ENCODE peak calls at places on chromosomes 5 and 9, in four cellular contexts. B is uterus, R is A549, Z is H7. C is an unnamed sample.

GRCh38 chr5:72294473-72294872 is 25.6 kb downstream of the MRPS27 start:
- DNase-seq in R (no peak), B (no peak), Z (no peak), C (no peak)

GRCh38 chr9:86534572-86535258 is 180.5 kb upstream of the TUT7 start:
- DNase-seq in Z (no peak), B (no peak), R (no peak), C (no peak)

GRCh38 chr5:115543931-115544370 is 624 bp downstream of the FEM1C start:
- DNase-seq in Z (no peak), B (peak; percentile 43), R (peak; percentile 23), C (no peak)

GRCh38 chr9:12815895-12816294 is 41.1 kb downstream of the LURAP1L start:
- DNase-seq in B (no peak), R (peak; percentile 31), Z (no peak), C (no peak)

GRCh38 chr5:162068412-162068811 is 839 bp downstream of the GABRG2 start:
- DNase-seq in R (peak; percentile 14), Z (peak; percentile 55), B (no peak), C (peak; percentile 21)

GRCh38 chr5:33115467-33115866 is 325.3 kb upstream of the TARS1 start:
- DNase-seq in B (no peak), R (no peak), Z (no peak), C (no peak)

GRCh38 chr9:69573666-69574456 is 98.3 kb downstream of the APBA1 start:
- DNase-seq in B (no peak), Z (no peak), R (no peak), C (no peak)

GRCh38 chr5:73901455-73901854 is 275.5 kb downstream of the ARHGEF28 start:
- DNase-seq in Z (peak; percentile 57), B (no peak), R (peak; percentile 21), C (no peak)

GRCh38 chr9:4117835-4118610 is 181.8 kb downstream of the GLIS3 start:
- DNase-seq in Z (peak; percentile 61), B (no peak), R (peak; percentile 31), C (no peak)

GRCh38 chr5:176364765-176365662 is at the start of gene ARL10:
- DNase-seq in R (no peak), Z (peak; percentile 85), B (peak; percentile 40), C (peak; percentile 63)

GRCh38 chr5:134162592-134162991 is 14.2 kb downstream of the SKP1 start:
- DNase-seq in R (no peak), B (no peak), Z (no peak), C (no peak)

GRCh38 chr5:36724429-36725332 is 118.3 kb downstream of the SLC1A3 start:
- DNase-seq in R (peak; percentile 37), Z (peak; percentile 65), B (no peak), C (no peak)

GRCh38 chr9:34254141-34254913 is 74.7 kb downstream of the KIF24 start:
- DNase-seq in B (peak; percentile 51), Z (no peak), R (peak; percentile 59), C (no peak)

GRCh38 chr9:34124103-34124502 is 2.4 kb downstream of the DCAF12 start:
- DNase-seq in B (no peak), Z (no peak), R (no peak), C (no peak)

GRCh38 chr5:37738057-37738691 is 101.7 kb downstream of the GDNF start:
- DNase-seq in R (no peak), Z (no peak), B (no peak), C (no peak)

GRCh38 chr9:113597390-113598241 is 134.1 kb downstream of the RGS3 start:
- DNase-seq in Z (no peak), R (no peak), B (no peak), C (no peak)

GRCh38 chr9:123912167-123912897 is 17.6 kb downstream of the DENND1A start:
- DNase-seq in Z (peak; percentile 41), R (no peak), B (no peak), C (no peak)

GRCh38 chr5:168528521-168529360 is at the start of gene FBLL1:
- DNase-seq in R (no peak), B (no peak), Z (peak; percentile 88), C (peak; percentile 26)

GRCh38 chr9:116558035-116558434 is 129.1 kb upstream of the TRIM32 start:
- DNase-seq in Z (no peak), R (no peak), B (no peak), C (no peak)

GRCh38 chr9:20640331-20641187 is 18.3 kb upstream of the MLLT3 start:
- DNase-seq in Z (no peak), R (no peak), B (no peak), C (peak; percentile 68)

GRCh38 chr5:27962201-27962600 is 923.8 kb upstream of the CDH9 start:
- DNase-seq in R (no peak), Z (no peak), B (no peak), C (no peak)

GRCh38 chr5:179839328-179840256 is 18.9 kb downstream of the SQSTM1 start:
- DNase-seq in Z (no peak), B (no peak), R (peak; percentile 68), C (no peak)

GRCh38 chr5:8093669-8094068 is 224.7 kb downstream of the MTRR start:
- DNase-seq in R (no peak), B (no peak), Z (no peak), C (no peak)

GRCh38 chr9:129556576-129557191 is 64.2 kb downstream of the C9orf50 start:
- DNase-seq in R (no peak), B (no peak), Z (peak; percentile 52), C (no peak)

GRCh38 chr5:2899311-2899710 is 147.8 kb upstream of the IRX2 start:
- DNase-seq in R (no peak), Z (no peak), B (no peak), C (no peak)

GRCh38 chr5:128378196-128378595 is 159.8 kb downstream of the FBN2 start:
- DNase-seq in R (no peak), B (no peak), Z (no peak), C (no peak)

GRCh38 chr9:119088002-119088401 is 281.2 kb downstream of the BRINP1 start:
- DNase-seq in Z (no peak), B (no peak), R (no peak), C (no peak)

GRCh38 chr9:104608336-104608735 is 2.9 kb upstream of the OR13C2 start:
- DNase-seq in R (no peak), Z (no peak), B (no peak), C (no peak)

GRCh38 chr9:38008168-38009034 is 60.6 kb downstream of the SHB start:
- DNase-seq in R (peak; percentile 84), B (no peak), Z (peak; percentile 75), C (no peak)

GRCh38 chr9:108269421-108269820 is 586.4 kb downstream of the ACTL7B start:
- DNase-seq in R (no peak), Z (no peak), B (no peak), C (no peak)

GRCh38 chr5:78544531-78545200 is 103.9 kb downstream of the LHFPL2 start:
- DNase-seq in Z (no peak), B (peak; percentile 57), R (no peak), C (no peak)

GRCh38 chr5:89513299-89514044 is 630.5 kb upstream of the MEF2C start:
- DNase-seq in R (no peak), Z (no peak), B (no peak), C (no peak)

GRCh38 chr5:112822456-112822855 is 38.6 kb upstream of the SRP19 start:
- DNase-seq in R (no peak), Z (no peak), B (no peak), C (no peak)

GRCh38 chr5:56640763-56641406 is 174.5 kb upstream of the MAP3K1 start:
- DNase-seq in Z (no peak), R (no peak), B (no peak), C (no peak)

GRCh38 chr5:179258001-179258921 is 87.0 kb downstream of the ADAMTS2 start:
- DNase-seq in Z (peak; percentile 53), R (no peak), B (peak; percentile 16), C (no peak)

GRCh38 chr9:78314953-78315870 is 18.3 kb downstream of the PSAT1 start:
- DNase-seq in Z (no peak), B (no peak), R (no peak), C (peak; percentile 54)

GRCh38 chr9:7336356-7337075 is 463.1 kb downstream of the DMAC1 start:
- DNase-seq in R (peak; percentile 20), Z (no peak), B (no peak), C (no peak)

GRCh38 chr5:126355940-126356339 is 67.3 kb upstream of the GRAMD2B start:
- DNase-seq in R (no peak), B (no peak), Z (no peak), C (no peak)

GRCh38 chr5:126357585-126358342 is 65.4 kb upstream of the GRAMD2B start:
- DNase-seq in B (no peak), R (no peak), Z (no peak), C (no peak)

GRCh38 chr5:126354857-126355731 is 68.1 kb upstream of the GRAMD2B start:
- DNase-seq in B (no peak), R (no peak), Z (no peak), C (no peak)

GRCh38 chr5:126351138-126351537 is 72.1 kb upstream of the GRAMD2B start:
- DNase-seq in Z (no peak), R (no peak), B (no peak), C (no peak)

DNA sequence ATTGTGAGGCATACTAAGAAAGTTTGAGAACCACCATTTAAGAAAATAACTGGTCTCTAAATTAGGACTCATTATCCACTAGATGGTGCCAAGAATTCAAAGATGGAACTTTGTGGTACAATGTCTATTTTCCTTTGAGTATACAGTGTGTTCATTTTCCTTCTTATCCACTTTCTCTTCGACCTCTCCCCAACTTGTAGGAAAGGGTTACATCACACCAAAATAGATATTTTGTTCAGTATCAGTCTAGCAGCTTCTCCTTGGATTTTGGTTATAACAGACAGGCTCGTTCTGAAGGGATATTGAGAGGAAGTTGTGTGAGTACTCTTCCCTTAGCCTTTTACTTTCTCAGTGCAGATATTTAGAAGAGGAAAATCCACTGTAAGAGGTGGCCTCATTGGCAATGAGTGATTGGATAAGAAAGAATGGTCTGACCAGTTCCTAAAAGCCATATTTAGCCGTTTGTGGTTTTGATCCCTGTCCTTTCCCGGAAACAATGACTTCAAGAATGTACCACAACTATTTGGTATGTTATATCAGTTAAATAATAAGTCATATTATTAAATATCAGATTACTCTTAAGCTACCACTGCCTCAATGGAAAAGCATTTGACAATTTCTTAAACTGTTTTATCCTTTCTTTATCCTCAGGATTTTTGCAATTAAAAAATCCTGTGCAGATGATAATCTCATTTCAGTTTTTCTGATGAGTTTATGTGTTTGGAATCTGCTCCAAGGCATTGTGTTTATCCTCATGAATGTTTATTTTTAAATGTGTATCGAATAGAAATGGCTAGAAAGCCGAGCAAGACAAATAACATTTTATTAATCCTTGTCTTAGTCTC is 69.0 kb upstream of the GRAMD2B start:
- DNase-seq in R (peak; percentile 43), B (no peak), Z (no peak), C (no peak)
- H3K4me3 ChIP-seq in R (no peak overlapping the region), B (no peak overlapping the region), Z (no peak overlapping the region), C (peak overlapping the region; percentile 3)

DNA sequence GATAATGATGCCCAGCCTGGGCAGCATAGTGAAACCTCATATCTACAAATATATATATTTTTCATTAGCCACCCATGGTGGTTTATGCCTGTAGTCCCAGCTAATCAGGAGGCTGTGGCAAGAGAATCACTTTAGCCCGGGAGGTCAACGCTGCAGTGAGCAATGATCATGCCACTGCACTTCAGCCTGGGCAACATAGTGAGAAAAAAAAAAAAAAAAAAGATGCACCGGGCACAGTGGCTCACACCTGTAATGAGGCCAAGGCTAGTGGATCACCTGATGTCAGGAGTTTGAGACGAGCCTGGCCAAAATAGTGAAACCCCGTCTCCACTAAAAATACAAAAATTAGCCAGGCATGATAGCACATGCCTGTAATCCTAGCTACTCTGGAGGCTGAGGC is 50.2 kb upstream of the ADRA1B start:
- DNase-seq in R (no peak), Z (no peak), B (no peak), C (no peak)
- H3K4me3 ChIP-seq in R (no peak overlapping the region), Z (no peak overlapping the region), B (no peak overlapping the region), C (no peak overlapping the region)

GRCh38 chr9:127422133-127422782 is 1.9 kb upstream of the ZNF79 start:
- DNase-seq in R (no peak), B (no peak), Z (peak; percentile 4), C (no peak)
- H3K4me3 ChIP-seq in R (no peak overlapping the region), B (no peak overlapping the region), Z (no peak overlapping the region), C (no peak overlapping the region)

GRCh38 chr9:96574931-96575351 is 44.7 kb downstream of the CDC14B start:
- DNase-seq in R (no peak), Z (no peak), B (no peak), C (no peak)
- H3K4me3 ChIP-seq in R (no peak overlapping the region), Z (no peak overlapping the region), B (no peak overlapping the region), C (no peak overlapping the region)